ENCODE peak calls at places on chromosomes 7 and 10, in four cellular contexts. One of them, this sample, is unnamed.

GRCh38 chr7:98202367-98203195 is 8.7 kb upstream of the BHLHA15 start:
- DNase-seq in HFF-Myc: no peak
- DNase-seq in AG04450: no peak
- DNase-seq in foreskin fibroblast: no peak
- DNase-seq in this sample: no peak

GRCh38 chr10:21993360-21994001 is 10.0 kb downstream of the DNAJC1 start:
- DNase-seq in HFF-Myc: no peak
- DNase-seq in AG04450: no peak
- DNase-seq in foreskin fibroblast: peak; percentile 49
- DNase-seq in this sample: no peak

GRCh38 chr10:1581189-1581588 is 156.1 kb downstream of the ADARB2 start:
- DNase-seq in HFF-Myc: no peak
- DNase-seq in AG04450: no peak
- DNase-seq in foreskin fibroblast: no peak
- DNase-seq in this sample: no peak

GRCh38 chr10:102819054-102819453 is 18.2 kb downstream of the CYP17A1 start:
- DNase-seq in HFF-Myc: no peak
- DNase-seq in AG04450: no peak
- DNase-seq in foreskin fibroblast: no peak
- DNase-seq in this sample: no peak

GRCh38 chr7:32089256-32089655 is 19.0 kb upstream of the PDE1C start:
- DNase-seq in HFF-Myc: no peak
- DNase-seq in AG04450: no peak
- DNase-seq in foreskin fibroblast: no peak
- DNase-seq in this sample: no peak

GRCh38 chr10:119597405-119598186 is 832 bp upstream of the TIAL1 start:
- DNase-seq in HFF-Myc: no peak
- DNase-seq in AG04450: no peak
- DNase-seq in foreskin fibroblast: no peak
- DNase-seq in this sample: no peak

GRCh38 chr10:24039331-24039730 is 169.6 kb upstream of the KIAA1217 start:
- DNase-seq in HFF-Myc: no peak
- DNase-seq in AG04450: no peak
- DNase-seq in foreskin fibroblast: no peak
- DNase-seq in this sample: no peak

GRCh38 chr7:726854-727103 is 280 bp downstream of the DNAAF5 start:
- DNase-seq in HFF-Myc: no peak
- DNase-seq in AG04450: no peak
- DNase-seq in foreskin fibroblast: no peak
- DNase-seq in this sample: no peak

GRCh38 chr7:142188846-142189245 is 69.0 kb downstream of the PRSS58 start:
- DNase-seq in HFF-Myc: no peak
- DNase-seq in AG04450: no peak
- DNase-seq in foreskin fibroblast: no peak
- DNase-seq in this sample: no peak

GRCh38 chr7:20121404-20121803 is 95.8 kb downstream of the MACC1 start:
- DNase-seq in HFF-Myc: no peak
- DNase-seq in AG04450: no peak
- DNase-seq in foreskin fibroblast: no peak
- DNase-seq in this sample: no peak

GRCh38 chr10:72259491-72260214 is 14.1 kb upstream of the DDIT4 start:
- DNase-seq in HFF-Myc: peak; percentile 69
- DNase-seq in AG04450: no peak
- DNase-seq in foreskin fibroblast: peak; percentile 93
- DNase-seq in this sample: no peak

GRCh38 chr7:36758879-36759278 is 34.6 kb upstream of the AOAH start:
- DNase-seq in HFF-Myc: no peak
- DNase-seq in AG04450: no peak
- DNase-seq in foreskin fibroblast: no peak
- DNase-seq in this sample: no peak

GRCh38 chr7:2792856-2793487 is 51.1 kb downstream of the GNA12 start:
- DNase-seq in HFF-Myc: no peak
- DNase-seq in AG04450: no peak
- DNase-seq in foreskin fibroblast: no peak
- DNase-seq in this sample: no peak

GRCh38 chr7:25244193-25244592 is 15.9 kb upstream of the NPVF start:
- DNase-seq in HFF-Myc: no peak
- DNase-seq in AG04450: no peak
- DNase-seq in foreskin fibroblast: no peak
- DNase-seq in this sample: no peak

GRCh38 chr7:98565114-98565513 is 52.0 kb upstream of the NPTX2 start:
- DNase-seq in HFF-Myc: no peak
- DNase-seq in AG04450: no peak
- DNase-seq in foreskin fibroblast: no peak
- DNase-seq in this sample: no peak

GRCh38 chr7:30335763-30336487 is 51.5 kb downstream of the ZNRF2 start:
- DNase-seq in HFF-Myc: no peak
- DNase-seq in AG04450: no peak
- DNase-seq in foreskin fibroblast: no peak
- DNase-seq in this sample: no peak

GRCh38 chr10:125169279-125169678 is 8.9 kb upstream of the CTBP2 start:
- DNase-seq in HFF-Myc: no peak
- DNase-seq in AG04450: no peak
- DNase-seq in foreskin fibroblast: no peak
- DNase-seq in this sample: no peak

GRCh38 chr10:110456046-110456445 is 41.7 kb upstream of the DUSP5 start:
- DNase-seq in HFF-Myc: no peak
- DNase-seq in AG04450: no peak
- DNase-seq in foreskin fibroblast: no peak
- DNase-seq in this sample: no peak

GRCh38 chr7:1152492-1152891 is 7.5 kb downstream of the ZFAND2A start:
- DNase-seq in HFF-Myc: no peak
- DNase-seq in AG04450: no peak
- DNase-seq in foreskin fibroblast: no peak
- DNase-seq in this sample: no peak

GRCh38 chr10:84550756-84551436 is 222.5 kb downstream of the CCSER2 start:
- DNase-seq in HFF-Myc: no peak
- DNase-seq in AG04450: no peak
- DNase-seq in foreskin fibroblast: no peak
- DNase-seq in this sample: no peak

GRCh38 chr10:76732306-76732705 is 905.3 kb downstream of the KCNMA1 start:
- DNase-seq in HFF-Myc: no peak
- DNase-seq in AG04450: no peak
- DNase-seq in foreskin fibroblast: peak; percentile 2
- DNase-seq in this sample: no peak

GRCh38 chr7:87219545-87220025 is at the start of gene TMEM243:
- DNase-seq in HFF-Myc: no peak
- DNase-seq in AG04450: peak; percentile 44
- DNase-seq in foreskin fibroblast: peak; percentile 80
- DNase-seq in this sample: peak; percentile 83

GRCh38 chr10:122141821-122142651 is 129.1 kb upstream of the BTBD16 start:
- DNase-seq in HFF-Myc: no peak
- DNase-seq in AG04450: no peak
- DNase-seq in foreskin fibroblast: peak; percentile 69
- DNase-seq in this sample: no peak

DNA sequence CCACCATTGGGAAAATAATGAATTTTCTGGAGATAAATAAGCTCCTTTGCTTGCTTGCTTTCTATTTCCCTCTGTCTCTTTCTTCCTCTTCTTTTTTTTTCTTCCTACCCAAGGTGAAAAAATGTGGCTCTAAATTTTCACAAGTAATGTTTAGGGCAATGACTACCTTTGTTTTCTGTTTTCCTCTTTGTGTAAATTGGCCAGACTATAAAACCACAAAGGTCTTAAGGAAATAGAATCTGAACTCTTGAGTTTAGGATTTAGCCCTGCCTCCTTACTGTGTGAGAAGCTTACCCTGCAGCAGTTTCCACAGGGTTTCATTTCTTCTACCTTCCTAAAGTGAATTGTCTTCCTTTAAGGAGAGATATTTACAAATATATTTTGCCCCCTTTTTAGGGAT is 330.4 kb downstream of the ARL4A start:
- DNase-seq in HFF-Myc: no peak
- DNase-seq in AG04450: no peak
- DNase-seq in foreskin fibroblast: no peak
- DNase-seq in this sample: no peak
- H3K4me3 ChIP-seq in HFF-Myc: no peak overlapping the region
- H3K4me3 ChIP-seq in AG04450: peak overlapping the region; percentile 36
- H3K4me3 ChIP-seq in foreskin fibroblast: no peak overlapping the region
- H3K4me3 ChIP-seq in this sample: no peak overlapping the region

GRCh38 chr10:67818323-67818722 is 19.7 kb downstream of the DNAJC12 start:
- DNase-seq in HFF-Myc: peak; percentile 27
- DNase-seq in AG04450: no peak
- DNase-seq in foreskin fibroblast: no peak
- DNase-seq in this sample: no peak
- H3K4me3 ChIP-seq in HFF-Myc: no peak overlapping the region
- H3K4me3 ChIP-seq in AG04450: no peak overlapping the region
- H3K4me3 ChIP-seq in foreskin fibroblast: no peak overlapping the region
- H3K4me3 ChIP-seq in this sample: no peak overlapping the region

DNA sequence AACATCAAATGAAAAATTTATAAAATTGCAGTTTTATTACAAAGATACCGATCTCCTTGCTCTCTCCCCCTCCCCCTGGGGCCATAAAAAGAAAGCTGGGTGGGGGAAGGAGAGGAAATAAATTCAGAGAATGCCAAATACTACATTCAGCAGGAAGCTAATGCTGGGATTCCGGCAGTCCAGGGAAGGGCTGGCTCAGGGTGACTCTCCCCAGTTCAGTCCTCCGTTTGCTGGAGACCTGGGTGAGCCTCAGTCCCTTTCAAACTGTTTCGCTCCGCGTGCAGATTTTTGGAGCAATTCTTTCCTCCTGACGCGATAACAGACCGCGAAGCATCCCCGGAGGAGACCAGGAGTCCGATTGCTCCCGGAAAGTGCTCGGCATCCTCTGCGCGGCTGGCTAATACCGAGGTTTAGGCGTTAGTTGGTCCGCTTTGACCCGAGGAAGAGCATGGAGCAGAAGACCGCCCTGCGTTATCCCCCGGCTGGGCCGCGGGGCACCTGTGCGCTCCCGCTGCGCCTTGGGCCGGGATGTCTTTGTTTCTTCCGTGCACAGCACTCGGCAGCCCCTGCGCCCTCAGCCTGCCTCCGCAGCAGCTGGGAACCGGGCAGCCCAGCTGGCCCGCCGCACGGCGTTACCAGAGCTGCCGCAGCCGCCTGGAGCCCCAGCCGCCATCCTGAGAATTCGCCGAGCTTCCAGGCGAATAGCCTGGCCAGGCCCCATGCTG is 3.9 kb upstream of the HOXA2 start:
- DNase-seq in HFF-Myc: no peak
- DNase-seq in AG04450: no peak
- DNase-seq in foreskin fibroblast: peak; percentile 53
- DNase-seq in this sample: peak; percentile 60
- H3K4me3 ChIP-seq in HFF-Myc: no peak overlapping the region
- H3K4me3 ChIP-seq in AG04450: peak overlapping the region; percentile 52
- H3K4me3 ChIP-seq in foreskin fibroblast: no peak overlapping the region
- H3K4me3 ChIP-seq in this sample: peak overlapping the region; percentile 26

GRCh38 chr7:63931985-63932577 is 66.6 kb upstream of the ZNF722 start:
- DNase-seq in HFF-Myc: no peak
- DNase-seq in AG04450: no peak
- DNase-seq in foreskin fibroblast: no peak
- DNase-seq in this sample: no peak

GRCh38 chr7:63925262-63925625 is 73.4 kb upstream of the ZNF722 start:
- DNase-seq in HFF-Myc: no peak
- DNase-seq in AG04450: no peak
- DNase-seq in foreskin fibroblast: no peak
- DNase-seq in this sample: peak; percentile 35

GRCh38 chr7:63925626-63926460 is 72.8 kb upstream of the ZNF722 start:
- DNase-seq in HFF-Myc: no peak
- DNase-seq in AG04450: no peak
- DNase-seq in foreskin fibroblast: peak; percentile 2
- DNase-seq in this sample: peak; percentile 94

GRCh38 chr7:63931057-63931600 is 67.5 kb upstream of the ZNF722 start:
- DNase-seq in HFF-Myc: no peak
- DNase-seq in AG04450: no peak
- DNase-seq in foreskin fibroblast: no peak
- DNase-seq in this sample: no peak

GRCh38 chr7:63927261-63927660 is 71.4 kb upstream of the ZNF722 start:
- DNase-seq in HFF-Myc: no peak
- DNase-seq in AG04450: no peak
- DNase-seq in foreskin fibroblast: no peak
- DNase-seq in this sample: no peak
- H3K4me3 ChIP-seq in HFF-Myc: no peak overlapping the region
- H3K4me3 ChIP-seq in AG04450: no peak overlapping the region
- H3K4me3 ChIP-seq in foreskin fibroblast: no peak overlapping the region
- H3K4me3 ChIP-seq in this sample: no peak overlapping the region

DNA sequence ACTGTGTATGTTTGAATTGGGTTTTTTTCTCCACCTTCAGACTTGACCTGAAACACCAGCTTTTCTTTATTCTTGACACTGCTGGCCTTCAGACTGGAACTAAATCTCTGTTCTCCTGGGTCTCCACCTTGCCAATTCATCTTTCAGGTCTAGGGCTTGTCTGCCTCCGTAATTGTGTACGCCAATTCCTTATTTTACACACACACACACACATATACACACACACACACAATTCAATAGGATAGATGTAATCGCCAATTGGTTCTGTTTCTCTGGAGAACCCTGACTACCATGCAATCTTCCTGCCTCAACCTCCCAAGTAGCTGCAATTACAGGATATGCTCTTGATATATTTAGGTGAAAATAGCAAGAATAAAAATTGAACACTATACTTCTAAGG is 6.7 kb upstream of the VCL start:
- DNase-seq in HFF-Myc: no peak
- DNase-seq in AG04450: no peak
- DNase-seq in foreskin fibroblast: no peak
- DNase-seq in this sample: no peak
- H3K4me3 ChIP-seq in HFF-Myc: no peak overlapping the region
- H3K4me3 ChIP-seq in AG04450: no peak overlapping the region
- H3K4me3 ChIP-seq in foreskin fibroblast: no peak overlapping the region
- H3K4me3 ChIP-seq in this sample: no peak overlapping the region

GRCh38 chr7:143884276-143884977 is 17.5 kb downstream of the TCAF1 start:
- DNase-seq in HFF-Myc: no peak
- DNase-seq in AG04450: no peak
- DNase-seq in foreskin fibroblast: peak; percentile 7
- DNase-seq in this sample: no peak
- H3K4me3 ChIP-seq in HFF-Myc: peak overlapping the region; percentile 68
- H3K4me3 ChIP-seq in AG04450: peak overlapping the region; percentile 89
- H3K4me3 ChIP-seq in foreskin fibroblast: peak overlapping the region; percentile 64
- H3K4me3 ChIP-seq in this sample: peak overlapping the region; percentile 26

DNA sequence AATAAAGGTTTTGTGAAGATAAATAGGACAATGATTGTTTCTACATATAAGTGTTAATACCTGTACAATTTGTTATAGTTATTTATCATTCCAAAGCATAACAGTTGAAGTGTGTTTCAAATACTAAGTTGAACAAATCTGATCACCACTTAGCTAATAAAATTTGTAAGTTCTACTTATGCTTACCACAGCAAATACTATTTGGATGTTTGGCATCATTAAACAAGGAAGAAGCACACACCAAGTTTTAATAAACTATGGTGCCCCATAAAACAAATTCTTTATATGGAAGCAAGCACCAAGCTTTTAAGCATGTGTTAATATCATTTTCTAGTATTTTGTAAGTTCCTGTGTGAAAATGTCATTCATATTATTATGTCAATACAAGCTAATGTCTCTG is 9.5 kb downstream of the SKAP2 start:
- DNase-seq in HFF-Myc: no peak
- DNase-seq in AG04450: no peak
- DNase-seq in foreskin fibroblast: no peak
- DNase-seq in this sample: no peak
- H3K4me3 ChIP-seq in HFF-Myc: no peak overlapping the region
- H3K4me3 ChIP-seq in AG04450: no peak overlapping the region
- H3K4me3 ChIP-seq in foreskin fibroblast: no peak overlapping the region
- H3K4me3 ChIP-seq in this sample: no peak overlapping the region